ENCODE peak calls at places on chromosomes 1 and 21, in ten cellular contexts. U is nephron progenitor cell; J is B cell; X is AG04449; O is left ventricle myocardium superior; E is nucleus accumbens; C is GM06990; G is stimulated activated CD8-positive, alpha-beta memory T cell treated with anti-CD3 and anti-CD28 coated beads, Interleukin-7, amount 100 ng/mL, for 48 hours; F is posterior vena cava; B is DMS53. I is an unnamed sample.

GRCh38 chr1:95095833-95096217 is 21.3 kb upstream of the TLCD4 start:
- DNase-seq in U (no peak), J (no peak), X (no peak), O (no peak), E (no peak), C (peak; percentile 49), G (no peak), F (no peak), B (no peak), I (no peak)

GRCh38 chr21:27024316-27024715 is 57.4 kb upstream of the ADAMTS5 start:
- DNase-seq in U (no peak), J (no peak), X (peak; percentile 72), O (no peak), E (no peak), C (no peak), G (no peak), F (no peak), B (no peak), I (no peak)

GRCh38 chr1:208183977-208184901 is 59.9 kb downstream of the PLXNA2 start:
- DNase-seq in U (no peak), J (no peak), X (peak; percentile 85), O (peak; percentile 47), E (no peak), C (no peak), G (peak; percentile 6), F (peak; percentile 85), B (peak; percentile 13), I (no peak)

GRCh38 chr1:193685986-193686385 is 499.6 kb upstream of the B3GALT2 start:
- DNase-seq in U (no peak), J (no peak), X (no peak), O (no peak), E (no peak), C (peak; percentile 1), G (no peak), F (no peak), B (no peak), I (no peak)

GRCh38 chr1:40833979-40834378 is 28.2 kb downstream of the CITED4 start:
- DNase-seq in U (no peak), J (no peak), X (no peak), O (no peak), E (no peak), C (no peak), G (no peak), F (peak; percentile 62), B (no peak), I (no peak)

GRCh38 chr1:1079408-1080121 is 5.5 kb upstream of the RNF223 start:
- DNase-seq in U (peak; percentile 61), J (peak; percentile 70), X (peak; percentile 55), O (peak; percentile 65), E (no peak), C (peak; percentile 59), G (no peak), F (peak; percentile 85), B (peak; percentile 94), I (peak; percentile 58)

GRCh38 chr1:55018395-55018794 is 19.7 kb downstream of the BSND start:
- DNase-seq in U (no peak), J (no peak), X (no peak), O (no peak), E (no peak), C (no peak), G (no peak), F (no peak), B (no peak), I (no peak)

GRCh38 chr1:238485062-238485905 is 594.6 kb upstream of the ZP4 start:
- DNase-seq in U (peak; percentile 31), J (no peak), X (no peak), O (no peak), E (no peak), C (no peak), G (no peak), F (no peak), B (peak; percentile 72), I (no peak)

GRCh38 chr1:147541672-147542548 is 609 bp downstream of the BCL9 start:
- DNase-seq in U (peak; percentile 48), J (peak; percentile 19), X (no peak), O (peak; percentile 67), E (peak; percentile 64), C (peak; percentile 24), G (no peak), F (no peak), B (peak; percentile 74), I (peak; percentile 43)

GRCh38 chr1:170445096-170445495 is 86.9 kb upstream of the GORAB start:
- DNase-seq in U (no peak), J (no peak), X (no peak), O (no peak), E (no peak), C (no peak), G (no peak), F (no peak), B (no peak), I (no peak)

GRCh38 chr1:223248787-223249175 is 105.7 kb upstream of the TLR5 start:
- DNase-seq in U (no peak), J (no peak), X (no peak), O (no peak), E (no peak), C (no peak), G (no peak), F (no peak), B (peak; percentile 36), I (no peak)

GRCh38 chr1:167819849-167820683 is 93.9 kb downstream of the ADCY10 start:
- DNase-seq in U (peak; percentile 72), J (peak; percentile 46), X (peak; percentile 78), O (peak; percentile 88), E (peak; percentile 2), C (peak; percentile 28), G (no peak), F (peak; percentile 94), B (peak; percentile 78), I (peak; percentile 37)

I was measured in DMS153.